ENCODE peak calls at places on chromosomes 5 and 9, in seven cellular contexts. One of them, this sample, is unnamed.

GRCh38 chr5:178279723-178280438 is 47.3 kb upstream of the PHYKPL start:
- DNase-seq in left ventricle myocardium inferior: peak
- DNase-seq in colonic mucosa: peak
- DNase-seq in hepatocyte: peak
- DNase-seq in MM.1S: peak
- DNase-seq in RWPE1: peak
- DNase-seq in foreskin keratinocyte: peak
- DNase-seq in this sample: peak

GRCh38 chr9:101727621-101728524 is 10.6 kb downstream of the GRIN3A start:
- DNase-seq in left ventricle myocardium inferior: no peak
- DNase-seq in colonic mucosa: no peak
- DNase-seq in hepatocyte: peak
- DNase-seq in MM.1S: peak
- DNase-seq in RWPE1: peak
- DNase-seq in foreskin keratinocyte: peak
- DNase-seq in this sample: no peak

GRCh38 chr9:129640871-129641750 is 840 bp downstream of the ASB6 start:
- DNase-seq in left ventricle myocardium inferior: no peak
- DNase-seq in colonic mucosa: no peak
- DNase-seq in hepatocyte: no peak
- DNase-seq in MM.1S: no peak
- DNase-seq in RWPE1: no peak
- DNase-seq in foreskin keratinocyte: no peak
- DNase-seq in this sample: no peak

GRCh38 chr5:179554981-179555380 is 4.6 kb downstream of the RUFY1 start:
- DNase-seq in left ventricle myocardium inferior: no peak
- DNase-seq in colonic mucosa: no peak
- DNase-seq in hepatocyte: no peak
- DNase-seq in MM.1S: no peak
- DNase-seq in RWPE1: no peak
- DNase-seq in foreskin keratinocyte: no peak
- DNase-seq in this sample: no peak

GRCh38 chr9:36218011-36218410 is 27.3 kb downstream of the CLTA start:
- DNase-seq in left ventricle myocardium inferior: no peak
- DNase-seq in colonic mucosa: no peak
- DNase-seq in hepatocyte: no peak
- DNase-seq in MM.1S: no peak
- DNase-seq in RWPE1: no peak
- DNase-seq in foreskin keratinocyte: no peak
- DNase-seq in this sample: no peak

GRCh38 chr5:14929293-14930065 is 57.9 kb upstream of the ANKH start:
- DNase-seq in left ventricle myocardium inferior: no peak
- DNase-seq in colonic mucosa: no peak
- DNase-seq in hepatocyte: no peak
- DNase-seq in MM.1S: no peak
- DNase-seq in RWPE1: no peak
- DNase-seq in foreskin keratinocyte: no peak
- DNase-seq in this sample: no peak

GRCh38 chr5:135356522-135357318 is 42.3 kb downstream of the MACROH2A1 start:
- DNase-seq in left ventricle myocardium inferior: peak
- DNase-seq in colonic mucosa: peak
- DNase-seq in hepatocyte: peak
- DNase-seq in MM.1S: no peak
- DNase-seq in RWPE1: no peak
- DNase-seq in foreskin keratinocyte: no peak
- DNase-seq in this sample: peak

GRCh38 chr5:76029739-76030138 is 53.4 kb upstream of the SV2C start:
- DNase-seq in left ventricle myocardium inferior: no peak
- DNase-seq in colonic mucosa: no peak
- DNase-seq in hepatocyte: no peak
- DNase-seq in MM.1S: no peak
- DNase-seq in RWPE1: no peak
- DNase-seq in foreskin keratinocyte: no peak
- DNase-seq in this sample: no peak

GRCh38 chr5:32767948-32768427 is 56.9 kb downstream of the NPR3 start:
- DNase-seq in left ventricle myocardium inferior: no peak
- DNase-seq in colonic mucosa: no peak
- DNase-seq in hepatocyte: peak
- DNase-seq in MM.1S: no peak
- DNase-seq in RWPE1: peak
- DNase-seq in foreskin keratinocyte: no peak
- DNase-seq in this sample: no peak

GRCh38 chr5:69492391-69493234 is at the start of gene OCLN:
- DNase-seq in left ventricle myocardium inferior: no peak
- DNase-seq in colonic mucosa: peak
- DNase-seq in hepatocyte: peak
- DNase-seq in MM.1S: peak
- DNase-seq in RWPE1: peak
- DNase-seq in foreskin keratinocyte: peak
- DNase-seq in this sample: no peak

GRCh38 chr9:105127863-105128220 is 116.6 kb upstream of the SLC44A1 start:
- DNase-seq in left ventricle myocardium inferior: no peak
- DNase-seq in colonic mucosa: peak
- DNase-seq in hepatocyte: no peak
- DNase-seq in MM.1S: peak
- DNase-seq in RWPE1: no peak
- DNase-seq in foreskin keratinocyte: peak
- DNase-seq in this sample: no peak

GRCh38 chr5:9781882-9782281 is 151.7 kb upstream of the TAS2R1 start:
- DNase-seq in left ventricle myocardium inferior: no peak
- DNase-seq in colonic mucosa: no peak
- DNase-seq in hepatocyte: no peak
- DNase-seq in MM.1S: no peak
- DNase-seq in RWPE1: no peak
- DNase-seq in foreskin keratinocyte: peak
- DNase-seq in this sample: no peak

GRCh38 chr5:15383469-15383868 is 116.5 kb upstream of the FBXL7 start:
- DNase-seq in left ventricle myocardium inferior: no peak
- DNase-seq in colonic mucosa: no peak
- DNase-seq in hepatocyte: peak
- DNase-seq in MM.1S: peak
- DNase-seq in RWPE1: no peak
- DNase-seq in foreskin keratinocyte: peak
- DNase-seq in this sample: no peak

GRCh38 chr5:151186538-151186937 is 29.0 kb upstream of the ANXA6 start:
- DNase-seq in left ventricle myocardium inferior: no peak
- DNase-seq in colonic mucosa: no peak
- DNase-seq in hepatocyte: no peak
- DNase-seq in MM.1S: no peak
- DNase-seq in RWPE1: no peak
- DNase-seq in foreskin keratinocyte: no peak
- DNase-seq in this sample: no peak
- H3K27ac ChIP-seq in left ventricle myocardium inferior: no peak
- H3K27ac ChIP-seq in colonic mucosa: no peak
- H3K27ac ChIP-seq in hepatocyte: no peak
- H3K27ac ChIP-seq in MM.1S: no peak
- H3K27ac ChIP-seq in RWPE1: no peak
- H3K27ac ChIP-seq in foreskin keratinocyte: no peak
- H3K27ac ChIP-seq in this sample: no peak

GRCh38 chr9:94861589-94862241 is 135.2 kb downstream of the AOPEP start:
- DNase-seq in left ventricle myocardium inferior: no peak
- DNase-seq in colonic mucosa: no peak
- DNase-seq in hepatocyte: peak
- DNase-seq in MM.1S: peak
- DNase-seq in RWPE1: no peak
- DNase-seq in foreskin keratinocyte: no peak
- DNase-seq in this sample: no peak
- H3K27ac ChIP-seq in left ventricle myocardium inferior: no peak
- H3K27ac ChIP-seq in colonic mucosa: peak
- H3K27ac ChIP-seq in hepatocyte: peak
- H3K27ac ChIP-seq in MM.1S: peak
- H3K27ac ChIP-seq in RWPE1: peak
- H3K27ac ChIP-seq in foreskin keratinocyte: no peak
- H3K27ac ChIP-seq in this sample: no peak

GRCh38 chr5:92868442-92868841 is 712.6 kb downstream of the NR2F1-AS1 start:
- DNase-seq in left ventricle myocardium inferior: no peak
- DNase-seq in colonic mucosa: no peak
- DNase-seq in hepatocyte: no peak
- DNase-seq in MM.1S: no peak
- DNase-seq in RWPE1: no peak
- DNase-seq in foreskin keratinocyte: no peak
- DNase-seq in this sample: no peak
- H3K27ac ChIP-seq in left ventricle myocardium inferior: no peak
- H3K27ac ChIP-seq in colonic mucosa: no peak
- H3K27ac ChIP-seq in hepatocyte: no peak
- H3K27ac ChIP-seq in MM.1S: no peak
- H3K27ac ChIP-seq in RWPE1: no peak
- H3K27ac ChIP-seq in foreskin keratinocyte: no peak
- H3K27ac ChIP-seq in this sample: no peak

DNA sequence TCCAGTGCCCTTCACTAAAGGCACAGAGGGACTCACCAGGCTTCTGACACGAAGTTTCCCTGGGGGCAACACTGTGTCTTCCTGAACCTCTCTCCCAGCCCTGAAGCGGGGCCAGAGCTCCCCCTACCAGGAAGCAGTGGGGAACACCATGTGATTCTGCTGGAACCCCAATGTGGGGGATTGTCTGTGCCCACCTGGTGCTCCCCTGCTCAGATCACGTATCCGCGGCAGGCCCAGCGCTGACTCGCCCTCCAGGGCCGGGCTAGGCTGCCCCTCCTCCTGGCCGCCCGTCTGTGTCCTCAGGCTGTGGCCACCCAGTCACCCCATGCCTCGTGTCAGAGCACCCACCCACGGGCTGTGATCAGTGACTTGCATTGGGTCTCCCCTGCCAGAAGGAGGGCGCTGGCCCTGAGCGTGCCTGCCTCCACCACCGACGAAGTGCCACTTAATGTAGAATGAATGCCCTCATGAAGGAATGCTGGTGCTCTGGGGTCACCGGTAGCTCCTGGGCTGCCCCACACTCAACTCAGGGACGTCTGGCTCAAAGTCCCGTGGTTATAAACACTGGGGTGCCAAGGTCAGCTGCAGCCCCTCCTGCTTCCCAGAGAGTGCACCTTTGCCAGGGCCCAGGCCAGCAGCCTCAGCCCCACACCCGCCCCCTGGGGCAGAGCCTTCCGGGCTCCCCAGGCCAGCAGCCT is 22.1 kb downstream of the SARDH start:
- DNase-seq in left ventricle myocardium inferior: no peak
- DNase-seq in colonic mucosa: no peak
- DNase-seq in hepatocyte: peak
- DNase-seq in MM.1S: no peak
- DNase-seq in RWPE1: no peak
- DNase-seq in foreskin keratinocyte: no peak
- DNase-seq in this sample: no peak
- H3K27ac ChIP-seq in left ventricle myocardium inferior: peak
- H3K27ac ChIP-seq in colonic mucosa: no peak
- H3K27ac ChIP-seq in hepatocyte: peak
- H3K27ac ChIP-seq in MM.1S: no peak
- H3K27ac ChIP-seq in RWPE1: no peak
- H3K27ac ChIP-seq in foreskin keratinocyte: no peak
- H3K27ac ChIP-seq in this sample: no peak

GRCh38 chr9:130856474-130856873 is 21.4 kb downstream of the ABL1 start:
- DNase-seq in left ventricle myocardium inferior: no peak
- DNase-seq in colonic mucosa: no peak
- DNase-seq in hepatocyte: no peak
- DNase-seq in MM.1S: no peak
- DNase-seq in RWPE1: no peak
- DNase-seq in foreskin keratinocyte: no peak
- DNase-seq in this sample: no peak

GRCh38 chr9:130857864-130858730 is 23.0 kb downstream of the ABL1 start:
- DNase-seq in left ventricle myocardium inferior: peak
- DNase-seq in colonic mucosa: no peak
- DNase-seq in hepatocyte: no peak
- DNase-seq in MM.1S: no peak
- DNase-seq in RWPE1: no peak
- DNase-seq in foreskin keratinocyte: peak
- DNase-seq in this sample: no peak

GRCh38 chr9:130854835-130855234 is 19.8 kb downstream of the ABL1 start:
- DNase-seq in left ventricle myocardium inferior: no peak
- DNase-seq in colonic mucosa: no peak
- DNase-seq in hepatocyte: no peak
- DNase-seq in MM.1S: no peak
- DNase-seq in RWPE1: no peak
- DNase-seq in foreskin keratinocyte: no peak
- DNase-seq in this sample: no peak

GRCh38 chr9:130852801-130853200 is 17.7 kb downstream of the ABL1 start:
- DNase-seq in left ventricle myocardium inferior: no peak
- DNase-seq in colonic mucosa: no peak
- DNase-seq in hepatocyte: no peak
- DNase-seq in MM.1S: no peak
- DNase-seq in RWPE1: no peak
- DNase-seq in foreskin keratinocyte: no peak
- DNase-seq in this sample: no peak

DNA sequence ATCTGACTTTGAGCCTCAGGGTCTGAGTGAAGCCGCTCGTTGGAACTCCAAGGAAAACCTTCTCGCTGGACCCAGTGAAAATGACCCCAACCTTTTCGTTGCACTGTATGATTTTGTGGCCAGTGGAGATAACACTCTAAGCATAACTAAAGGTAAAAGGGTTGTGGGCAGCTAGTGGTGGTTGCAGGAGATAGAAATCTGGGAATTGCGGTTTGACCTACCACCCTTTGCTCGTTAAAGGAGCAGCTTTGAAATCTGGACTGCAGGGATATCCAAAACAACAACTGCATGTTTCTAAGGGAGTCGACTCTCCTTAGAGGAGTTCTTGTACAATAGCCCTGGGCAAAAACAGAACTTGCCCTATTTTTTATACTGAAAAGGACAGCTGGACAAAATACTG is 19.0 kb downstream of the ABL1 start:
- DNase-seq in left ventricle myocardium inferior: no peak
- DNase-seq in colonic mucosa: no peak
- DNase-seq in hepatocyte: no peak
- DNase-seq in MM.1S: no peak
- DNase-seq in RWPE1: no peak
- DNase-seq in foreskin keratinocyte: no peak
- DNase-seq in this sample: no peak
- H3K27ac ChIP-seq in left ventricle myocardium inferior: no peak
- H3K27ac ChIP-seq in colonic mucosa: no peak
- H3K27ac ChIP-seq in hepatocyte: no peak
- H3K27ac ChIP-seq in MM.1S: no peak
- H3K27ac ChIP-seq in RWPE1: no peak
- H3K27ac ChIP-seq in foreskin keratinocyte: no peak
- H3K27ac ChIP-seq in this sample: peak

DNA sequence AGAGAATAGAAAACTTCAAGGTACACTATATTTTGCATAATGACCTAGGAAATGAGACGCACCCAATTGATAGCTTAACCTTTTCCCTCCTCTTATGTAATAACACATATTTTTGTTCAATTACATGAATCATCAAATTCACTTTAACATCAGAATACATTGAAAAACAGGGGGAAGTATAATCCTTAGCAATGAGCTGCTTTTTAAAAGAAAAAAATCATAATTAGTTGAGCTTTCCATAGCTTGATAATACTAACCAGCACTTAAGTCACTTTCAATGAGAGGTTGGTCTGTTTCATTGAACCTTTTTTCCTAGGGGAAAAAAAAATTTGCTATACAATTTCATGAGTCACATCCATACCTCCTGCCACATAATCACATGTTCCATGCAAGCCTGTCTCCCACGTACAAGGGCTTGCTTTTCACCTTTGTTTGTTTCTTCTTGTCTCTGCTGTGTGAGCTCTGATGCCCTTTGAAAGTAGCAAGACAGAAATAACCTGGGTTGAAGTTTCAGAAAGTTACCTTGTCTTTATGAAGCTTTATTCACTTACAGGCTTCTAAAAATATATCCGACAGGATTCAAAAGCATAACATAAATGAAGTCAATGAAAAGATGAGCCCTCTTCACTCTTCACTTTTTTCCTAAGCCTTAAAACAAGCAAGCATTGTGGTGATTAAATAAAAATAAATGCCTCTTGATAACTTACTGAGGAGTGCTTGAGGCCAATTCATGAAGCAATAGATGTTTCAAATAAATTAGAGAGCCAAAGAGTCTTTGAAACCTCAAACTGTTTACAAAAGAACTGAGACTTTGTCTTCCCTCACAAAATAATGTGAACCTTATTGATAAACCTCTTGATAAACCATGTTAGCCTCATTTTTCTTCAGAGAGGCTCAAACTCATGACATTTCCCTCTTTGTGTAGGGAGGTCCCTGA is 108.5 kb downstream of the FEM1C start:
- DNase-seq in left ventricle myocardium inferior: no peak
- DNase-seq in colonic mucosa: no peak
- DNase-seq in hepatocyte: no peak
- DNase-seq in MM.1S: peak
- DNase-seq in RWPE1: peak
- DNase-seq in foreskin keratinocyte: peak
- DNase-seq in this sample: no peak
- H3K27ac ChIP-seq in left ventricle myocardium inferior: no peak
- H3K27ac ChIP-seq in colonic mucosa: no peak
- H3K27ac ChIP-seq in hepatocyte: no peak
- H3K27ac ChIP-seq in MM.1S: peak
- H3K27ac ChIP-seq in RWPE1: no peak
- H3K27ac ChIP-seq in foreskin keratinocyte: peak
- H3K27ac ChIP-seq in this sample: peak